ENCODE peak calls at places on chromosomes 1 and 21, in six cellular contexts. L is CD4-positive, alpha-beta memory T cell; H is choroid plexus epithelial cell; B is effector memory CD4-positive, alpha-beta T cell; G is lower leg skin; Z is BJ. Q is an unnamed sample.

GRCh38 chr21:20459838-20460237 is 538.4 kb upstream of the NCAM2 start:
- DNase-seq in L (no peak), H (peak), B (no peak), G (no peak), Z (no peak), Q (no peak)

GRCh38 chr1:205421728-205422127 is at the start of gene LEMD1:
- DNase-seq in L (no peak), H (no peak), B (no peak), G (no peak), Z (no peak), Q (no peak)

GRCh38 chr1:26516987-26517765 is 12.4 kb upstream of the RPS6KA1 start:
- DNase-seq in L (no peak), H (no peak), B (no peak), G (no peak), Z (no peak), Q (no peak)

GRCh38 chr1:116475850-116476218 is 95.0 kb downstream of the CD58 start:
- DNase-seq in L (no peak), H (no peak), B (no peak), G (no peak), Z (no peak), Q (no peak)

GRCh38 chr1:57638239-57638638 is 214.4 kb upstream of the DAB1 start:
- DNase-seq in L (no peak), H (no peak), B (no peak), G (no peak), Z (no peak), Q (no peak)

GRCh38 chr1:41925712-41926111 is 7.0 kb upstream of the HIVEP3 start:
- DNase-seq in L (no peak), H (peak), B (no peak), G (no peak), Z (no peak), Q (peak)

GRCh38 chr1:105678334-105678733 is 1378.1 kb upstream of the PRMT6 start:
- DNase-seq in L (no peak), H (no peak), B (no peak), G (no peak), Z (no peak), Q (no peak)

GRCh38 chr1:71809085-71809484 is 473.3 kb downstream of the NEGR1 start:
- DNase-seq in L (no peak), H (no peak), B (no peak), G (no peak), Z (no peak), Q (no peak)

GRCh38 chr1:14442669-14443068 is 155.8 kb upstream of the KAZN start:
- DNase-seq in L (no peak), H (no peak), B (no peak), G (no peak), Z (no peak), Q (no peak)

GRCh38 chr21:25179116-25179515 is 428.2 kb downstream of the MRPL39 start:
- DNase-seq in L (no peak), H (peak), B (no peak), G (no peak), Z (no peak), Q (no peak)

GRCh38 chr1:34851431-34852105 is 8.0 kb downstream of the SMIM12 start:
- DNase-seq in L (no peak), H (peak), B (no peak), G (no peak), Z (no peak), Q (peak)

GRCh38 chr1:101918277-101918676 is 78.4 kb downstream of the OLFM3 start:
- DNase-seq in L (no peak), H (no peak), B (no peak), G (no peak), Z (no peak), Q (no peak)

GRCh38 chr1:235073968-235074334 is 54.7 kb downstream of the TOMM20 start:
- DNase-seq in L (no peak), H (no peak), B (no peak), G (peak), Z (no peak), Q (no peak)

GRCh38 chr1:71312545-71312944 is 231.7 kb upstream of the ZRANB2 start:
- DNase-seq in L (no peak), H (no peak), B (no peak), G (no peak), Z (no peak), Q (no peak)

GRCh38 chr1:155128755-155129473 is 1.2 kb downstream of the EFNA1 start:
- DNase-seq in L (no peak), H (no peak), B (no peak), G (no peak), Z (no peak), Q (no peak)

GRCh38 chr1:76933847-76934657 is 66.8 kb downstream of the ST6GALNAC5 start:
- DNase-seq in L (no peak), H (no peak), B (no peak), G (no peak), Z (no peak), Q (no peak)

GRCh38 chr1:244897476-244898254 is 33.3 kb upstream of the HNRNPU start:
- DNase-seq in L (no peak), H (no peak), B (no peak), G (no peak), Z (no peak), Q (no peak)

GRCh38 chr1:15273274-15273673 is 26.3 kb downstream of the FHAD1 start:
- DNase-seq in L (no peak), H (no peak), B (no peak), G (no peak), Z (no peak), Q (no peak)

GRCh38 chr1:38852780-38853179 is 6.8 kb downstream of the RRAGC start:
- DNase-seq in L (no peak), H (no peak), B (no peak), G (no peak), Z (no peak), Q (no peak)

GRCh38 chr1:1098656-1099425 is 17.0 kb downstream of the C1orf159 start:
- DNase-seq in L (peak), H (no peak), B (no peak), G (no peak), Z (no peak), Q (no peak)

GRCh38 chr1:167328762-167329483 is 108.2 kb downstream of the POU2F1 start:
- DNase-seq in L (no peak), H (no peak), B (no peak), G (no peak), Z (no peak), Q (no peak)

GRCh38 chr1:200314085-200314750 is 95.6 kb downstream of the ZNF281 start:
- DNase-seq in L (no peak), H (peak), B (no peak), G (no peak), Z (peak), Q (peak)

GRCh38 chr21:34535886-34536285 is 23.9 kb upstream of the KCNE1 start:
- DNase-seq in L (no peak), H (no peak), B (no peak), G (no peak), Z (no peak), Q (peak)

GRCh38 chr1:191517826-191518225 is 640.4 kb upstream of the RGS18 start:
- DNase-seq in L (no peak), H (no peak), B (no peak), G (no peak), Z (no peak), Q (no peak)

GRCh38 chr1:229631148-229631547 is 5.1 kb downstream of the URB2 start:
- DNase-seq in L (no peak), H (no peak), B (no peak), G (no peak), Z (no peak), Q (peak)

GRCh38 chr21:33761104-33762036 is 119.1 kb downstream of the ITSN1 start:
- DNase-seq in L (no peak), H (peak), B (no peak), G (peak), Z (peak), Q (peak)

GRCh38 chr21:41425954-41426655 is at the start of gene MX1:
- DNase-seq in L (peak), H (peak), B (peak), G (no peak), Z (no peak), Q (peak)

GRCh38 chr1:193418745-193419058 is 232.3 kb upstream of the B3GALT2 start:
- DNase-seq in L (no peak), H (no peak), B (no peak), G (no peak), Z (no peak), Q (no peak)
- H3K4me3 ChIP-seq in L (peak), H (no peak), B (peak), G (no peak), Z (no peak), Q (peak)

GRCh38 chr1:202007279-202007678 is 3.1 kb upstream of the ELF3 start:
- DNase-seq in L (no peak), H (no peak), B (no peak), G (no peak), Z (no peak), Q (no peak)

GRCh38 chr1:202009326-202010031 is 908 bp upstream of the ELF3 start:
- DNase-seq in L (peak), H (peak), B (peak), G (peak), Z (no peak), Q (peak)

GRCh38 chr1:202010042-202011015 is at the start of gene ELF3:
- DNase-seq in L (no peak), H (peak), B (no peak), G (no peak), Z (no peak), Q (no peak)

GRCh38 chr1:202005958-202006357 is 4.4 kb upstream of the ELF3 start:
- DNase-seq in L (no peak), H (peak), B (no peak), G (no peak), Z (no peak), Q (peak)

GRCh38 chr1:202007703-202008489 is 2.5 kb upstream of the ELF3 start:
- DNase-seq in L (no peak), H (no peak), B (no peak), G (no peak), Z (no peak), Q (peak)
- H3K4me3 ChIP-seq in L (no peak), H (no peak), B (no peak), G (no peak), Z (no peak), Q (no peak)

DNA sequence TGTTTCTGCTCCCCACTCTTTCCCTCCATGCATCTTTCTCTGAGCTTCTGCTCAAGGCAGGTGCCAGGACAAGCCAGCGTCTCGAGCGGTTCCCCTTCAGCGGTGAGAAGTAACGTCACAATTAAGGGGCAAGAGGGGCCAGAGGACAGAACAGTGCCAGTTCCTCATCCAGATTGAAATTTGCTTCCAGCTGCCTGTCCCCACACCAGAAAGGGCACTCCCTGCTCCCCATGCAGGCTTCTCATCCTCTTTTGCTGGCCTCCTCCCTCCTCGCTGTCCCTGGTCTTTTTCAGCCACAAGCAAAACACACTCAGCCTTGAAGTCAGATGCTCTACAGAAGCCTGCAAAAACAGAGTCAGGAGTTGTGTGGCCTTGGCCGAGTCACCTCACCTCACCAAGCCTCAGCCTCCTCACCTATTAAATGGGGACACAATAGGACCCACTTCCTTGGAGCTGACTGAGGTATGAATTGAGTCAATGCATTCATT is 35.0 kb upstream of the ECE1 start:
- DNase-seq in L (no peak), H (no peak), B (no peak), G (no peak), Z (no peak), Q (peak)
- H3K4me3 ChIP-seq in L (no peak), H (no peak), B (peak), G (no peak), Z (no peak), Q (no peak)

DNA sequence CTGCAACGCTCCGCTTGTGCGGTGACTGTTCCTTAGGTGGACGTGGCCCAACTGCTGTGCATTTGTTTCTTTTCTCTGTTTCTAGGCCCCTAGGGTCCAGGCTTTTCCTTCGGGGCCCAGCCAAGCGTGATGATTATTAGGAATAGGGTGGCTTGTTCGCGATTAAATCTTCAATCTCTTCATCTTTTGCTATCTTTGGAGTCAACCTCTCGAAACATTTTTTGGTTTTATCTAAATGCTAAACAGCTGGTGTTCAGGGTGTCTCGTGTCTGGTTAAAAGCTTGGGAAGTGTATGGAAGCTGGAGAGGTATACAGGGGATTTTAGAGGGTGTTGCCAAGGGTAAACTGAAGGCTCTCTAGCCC is 844 bp upstream of the PLD5 start:
- DNase-seq in L (no peak), H (no peak), B (no peak), G (no peak), Z (no peak), Q (no peak)
- H3K4me3 ChIP-seq in L (no peak), H (no peak), B (no peak), G (no peak), Z (no peak), Q (no peak)

DNA sequence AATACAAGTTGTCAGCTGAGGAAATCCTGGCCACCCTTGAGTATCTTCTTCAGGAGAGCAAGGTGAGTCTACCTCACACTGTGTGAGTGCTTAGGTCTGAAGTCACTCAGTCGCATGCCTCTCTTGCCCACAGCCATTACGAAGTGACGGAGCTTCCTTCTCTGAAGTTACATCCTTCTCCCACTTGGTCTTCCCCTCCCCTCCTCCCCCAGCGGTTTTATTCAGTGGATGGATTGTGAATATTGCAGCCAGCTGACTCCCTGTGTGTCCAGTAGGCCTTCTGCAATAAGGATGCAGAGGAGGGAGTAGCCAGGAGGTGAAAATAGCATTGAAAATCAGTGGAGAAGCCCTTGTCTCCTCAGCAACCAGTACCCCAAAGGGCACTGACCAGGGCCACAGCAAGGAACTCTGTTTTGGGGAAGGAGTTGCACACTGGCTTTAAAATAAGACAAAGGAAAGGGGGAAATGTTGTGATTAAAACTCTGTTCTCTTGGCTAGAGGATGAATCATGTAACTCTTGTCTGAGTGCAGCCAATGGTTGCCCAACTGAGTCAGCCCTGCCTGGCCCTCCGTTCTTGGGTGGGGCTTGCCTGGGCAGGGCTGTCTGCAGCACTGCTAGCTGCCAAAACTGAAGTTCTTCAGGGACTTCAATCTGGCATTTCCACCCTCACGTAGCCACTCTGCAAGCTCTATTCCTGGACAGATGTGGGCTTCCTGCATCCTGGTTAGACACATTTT is 4.4 kb downstream of the S100A10 start:
- DNase-seq in L (no peak), H (peak), B (no peak), G (peak), Z (peak), Q (peak)
- H3K4me3 ChIP-seq in L (no peak), H (no peak), B (no peak), G (peak), Z (no peak), Q (peak)

DNA sequence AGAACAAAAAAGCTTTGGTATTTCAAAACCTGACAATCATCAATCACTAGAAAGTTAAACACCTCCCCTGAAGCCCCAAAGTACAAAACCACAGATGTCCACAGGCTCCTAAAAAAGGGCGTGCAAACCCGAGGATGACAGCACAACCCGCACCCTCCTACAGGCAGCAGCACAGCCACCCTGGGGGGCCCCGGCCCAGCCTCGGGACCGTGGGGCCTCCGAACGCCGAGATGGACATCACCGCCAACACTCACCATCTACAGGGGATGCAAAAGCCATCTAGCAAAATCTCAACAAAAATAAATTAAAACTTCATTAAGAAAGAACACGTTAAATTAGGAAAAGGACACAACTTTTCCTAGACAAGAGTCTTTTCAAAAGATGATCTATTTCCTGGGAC is 6.6 kb downstream of the KIAA2013 start:
- DNase-seq in L (no peak), H (no peak), B (no peak), G (no peak), Z (no peak), Q (no peak)
- H3K4me3 ChIP-seq in L (no peak), H (no peak), B (no peak), G (no peak), Z (no peak), Q (no peak)

DNA sequence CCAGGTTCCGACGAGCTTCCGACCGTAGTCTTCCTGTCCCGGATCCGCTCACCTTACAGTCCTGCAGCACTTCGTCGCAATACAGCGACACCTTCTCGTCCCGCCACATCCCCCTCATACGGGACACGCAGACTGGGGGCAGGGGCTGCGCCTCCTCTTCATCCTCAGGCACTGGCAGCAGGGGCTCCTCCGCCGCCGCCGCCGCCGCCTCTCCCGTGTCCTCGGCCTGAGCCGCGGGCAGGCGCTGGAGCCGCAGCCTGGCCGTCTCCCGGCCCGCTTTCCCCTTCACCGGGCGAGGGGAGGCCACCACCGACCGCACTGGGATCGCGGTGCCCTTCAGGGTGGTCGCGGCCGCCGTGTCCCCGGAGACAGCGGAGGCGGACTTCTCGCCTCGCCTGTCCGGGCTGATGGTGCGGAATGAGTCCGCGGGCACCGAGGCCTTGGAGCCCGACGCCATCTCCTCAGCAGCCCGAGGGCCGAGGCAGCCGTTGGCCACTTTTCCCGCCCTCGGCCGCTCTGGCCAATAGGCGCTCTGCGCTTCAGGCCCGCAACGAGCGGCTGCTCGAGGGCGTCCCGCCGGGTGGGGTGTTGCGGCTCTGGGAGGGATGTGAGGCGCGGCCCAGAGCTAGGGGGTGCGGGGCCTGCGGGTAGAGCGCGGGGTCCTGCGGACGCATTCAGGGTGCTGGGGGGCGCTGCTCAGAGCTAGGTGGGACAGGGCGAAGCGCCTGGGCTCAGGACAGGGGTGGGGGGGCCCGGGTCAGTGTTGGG is at the start of gene SHCBP1L:
- DNase-seq in L (no peak), H (no peak), B (no peak), G (no peak), Z (no peak), Q (no peak)
- H3K4me3 ChIP-seq in L (no peak), H (peak), B (no peak), G (no peak), Z (peak), Q (no peak)

Q was measured in fibroblast of villous mesenchyme.